ENCODE peak calls at places on chromosomes 4 and X, in four cellular contexts. T, N, X and A are unnamed samples. For H3K4me1, the result is how much of the 10 kb centered on the place peaks cover.

GRCh38 chr4:169724251-169724650 is 33.5 kb downstream of the HPF1 start:
- DNase-seq in N (no peak), X (peak), T (no peak), A (no peak)

GRCh38 chr4:119666653-119667091 is 38.1 kb upstream of the PDE5A start:
- DNase-seq in N (no peak), X (no peak), T (no peak), A (no peak)

GRCh38 chr4:180557348-180557747 is 1685.9 kb upstream of the TENM3 start:
- DNase-seq in T (no peak), X (no peak), N (no peak), A (no peak)

GRCh38 chrX:79259073-79259689 is 108.0 kb downstream of the ITM2A start:
- DNase-seq in X (no peak), N (no peak), T (peak), A (no peak)

GRCh38 chr4:84800256-84800655 is 166.2 kb downstream of the WDFY3 start:
- DNase-seq in X (no peak), T (no peak), N (no peak), A (no peak)

GRCh38 chr4:174120446-174121142 is 162.9 kb downstream of the FBXO8 start:
- DNase-seq in T (peak), N (peak), X (peak), A (peak)

GRCh38 chr4:55323375-55323774 is 22.7 kb upstream of the SRD5A3 start:
- DNase-seq in T (no peak), N (no peak), X (no peak), A (no peak)

GRCh38 chrX:46198858-46199257 is 346.4 kb downstream of the ZNF674 start:
- DNase-seq in N (no peak), T (no peak), X (peak), A (no peak)

GRCh38 chr4:25031077-25031606 is 396 bp upstream of the LGI2 start:
- DNase-seq in T (no peak), N (no peak), X (peak), A (peak)

GRCh38 chrX:6226646-6227444 is 1.8 kb downstream of the NLGN4X start:
- DNase-seq in X (no peak), T (peak), N (no peak), A (peak)

GRCh38 chr4:141047228-141047884 is 85.9 kb downstream of the RNF150 start:
- DNase-seq in T (no peak), N (no peak), X (peak), A (no peak)

GRCh38 chrX:65406532-65406931 is 128.1 kb downstream of the LAS1L start:
- DNase-seq in T (no peak), X (no peak), N (no peak), A (no peak)

GRCh38 chrX:48523682-48524081 is 2.1 kb downstream of the EBP start:
- DNase-seq in N (no peak), T (no peak), X (no peak), A (no peak)

GRCh38 chr4:153326513-153326912 is 18.0 kb upstream of the MND1 start:
- DNase-seq in N (no peak), X (peak), T (no peak), A (no peak)

GRCh38 chr4:7677799-7678301 is 243.1 kb upstream of the PSAPL1 start:
- DNase-seq in N (no peak), X (no peak), T (no peak), A (no peak)

GRCh38 chr4:164203476-164203875 is 550.5 kb upstream of the SMIM31 start:
- DNase-seq in T (no peak), N (no peak), X (no peak), A (no peak)

GRCh38 chrX:74536142-74537010 is 78.0 kb downstream of the RLIM start:
- DNase-seq in N (peak), X (peak), T (no peak), A (peak)

GRCh38 chrX:72554448-72555140 is 18.0 kb downstream of the HDAC8 start:
- DNase-seq in X (no peak), T (no peak), N (no peak), A (no peak)

GRCh38 chrX:2548731-2549423 is 48.1 kb upstream of the DHRSX start:
- DNase-seq in T (no peak), X (no peak), N (no peak), A (no peak)

GRCh38 chr4:139956436-139957107 is 197.4 kb downstream of the MAML3 start:
- DNase-seq in N (no peak), T (no peak), X (peak), A (no peak)

GRCh38 chr4:56656346-56656643 is 24.8 kb downstream of the HOPX start:
- DNase-seq in T (no peak), N (peak), X (peak), A (peak)

GRCh38 chr4:122083356-122083755 is 68.8 kb upstream of the BLTP1 start:
- DNase-seq in N (no peak), X (no peak), T (no peak), A (no peak)

GRCh38 chr4:122086338-122086737 is 65.8 kb upstream of the BLTP1 start:
- DNase-seq in T (no peak), N (no peak), X (peak), A (no peak)

GRCh38 chr4:122083971-122084370 is 68.2 kb upstream of the BLTP1 start:
- DNase-seq in N (no peak), T (no peak), X (no peak), A (no peak)
- H3K4me1 ChIP-seq in N (under half), T (under half), X (under half), A (under half)

GRCh38 chr4:9919047-9919446 is 102.2 kb downstream of the SLC2A9 start:
- DNase-seq in N (no peak), T (no peak), X (no peak), A (no peak)
- TF ChIP-seq CTCF in N (no peak), T (no peak), X (no peak), A (no peak)

GRCh38 chrX:11754958-11755645 is 2.9 kb upstream of the MSL3 start:
- DNase-seq in X (no peak), N (no peak), T (no peak), A (no peak)

GRCh38 chrX:11751261-11751660 is 6.8 kb upstream of the MSL3 start:
- DNase-seq in N (no peak), X (no peak), T (no peak), A (no peak)

GRCh38 chrX:11753668-11754067 is 4.4 kb upstream of the MSL3 start:
- DNase-seq in T (no peak), N (no peak), X (no peak), A (no peak)

GRCh38 chrX:11750051-11750450 is 8.0 kb upstream of the MSL3 start:
- DNase-seq in X (no peak), N (no peak), T (no peak), A (no peak)

DNA sequence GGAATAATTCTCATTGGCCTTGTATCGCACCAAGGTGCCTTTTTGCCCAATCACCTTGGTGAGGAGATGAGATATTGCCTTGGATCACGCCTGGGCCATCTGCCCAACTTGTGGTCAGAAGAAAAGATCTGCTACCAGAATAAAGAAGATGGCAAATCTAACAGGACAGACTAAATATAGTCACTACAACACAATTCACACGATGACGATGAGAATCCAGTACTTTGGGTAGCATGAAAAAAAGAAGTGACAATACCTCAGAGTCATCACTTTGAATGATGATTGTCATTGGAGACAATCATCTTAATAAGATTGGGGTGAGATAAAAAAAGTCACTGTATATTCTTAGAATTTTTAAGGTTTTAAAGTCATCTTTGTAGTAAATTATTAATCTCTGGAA is 7.3 kb upstream of the MSL3 start:
- DNase-seq in T (no peak), N (no peak), X (no peak), A (no peak)
- H3K4me1 ChIP-seq in T (under half), N (under half), X (under half), A (under half)

DNA sequence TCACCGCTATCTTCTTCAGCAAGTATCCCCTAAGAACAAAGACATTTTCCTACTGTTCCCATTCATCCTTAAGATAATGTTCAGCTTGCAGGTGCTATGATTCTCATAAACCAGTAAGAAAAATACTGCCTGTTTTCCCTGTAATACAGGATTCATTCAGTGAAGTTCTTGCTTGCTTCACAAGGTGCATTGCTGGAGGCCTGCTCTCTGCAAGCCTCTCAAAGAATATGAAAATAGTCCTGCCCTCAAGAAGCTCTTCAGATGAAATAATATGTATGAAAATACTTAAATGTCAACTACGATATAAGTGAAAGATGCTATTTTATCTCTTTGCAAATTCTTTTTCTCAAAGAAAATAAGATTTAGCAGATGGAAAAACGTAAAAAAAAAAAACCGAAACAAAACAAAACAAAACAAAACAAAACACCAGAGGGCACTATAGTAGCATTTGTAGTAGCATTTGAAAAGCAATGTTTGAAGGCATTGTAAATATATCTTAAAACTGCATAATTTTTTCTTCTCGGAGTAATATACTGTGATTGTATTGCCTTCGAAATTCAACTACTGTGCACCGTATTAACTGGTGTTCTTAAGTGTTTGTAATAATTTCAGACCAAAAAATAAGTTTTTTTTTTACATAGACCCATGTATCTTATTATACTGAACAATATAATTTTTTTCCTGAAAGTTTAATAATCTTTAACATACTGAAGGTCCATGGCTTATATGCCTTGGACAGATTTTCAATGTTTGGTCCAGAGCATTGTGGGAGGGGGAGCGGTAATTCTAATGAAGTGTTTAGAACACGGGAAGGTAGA is 26.0 kb downstream of the ADH4 start:
- DNase-seq in N (no peak), X (peak), T (no peak), A (no peak)
- TF ChIP-seq CTCF in N (peak), X (no peak), T (peak), A (peak)

GRCh38 chr4:54230479-54231418 is 1.7 kb downstream of the PDGFRA start:
- DNase-seq in X (peak), N (peak), T (no peak), A (peak)
- H3K4me1 ChIP-seq in X (under half), N (under half), T (under half), A (half or more)

GRCh38 chr4:72951147-72951546 is 118.4 kb downstream of the COX18 start:
- DNase-seq in N (no peak), T (no peak), X (no peak), A (no peak)
- TF ChIP-seq CTCF in N (no peak), T (no peak), X (no peak), A (no peak)

DNA sequence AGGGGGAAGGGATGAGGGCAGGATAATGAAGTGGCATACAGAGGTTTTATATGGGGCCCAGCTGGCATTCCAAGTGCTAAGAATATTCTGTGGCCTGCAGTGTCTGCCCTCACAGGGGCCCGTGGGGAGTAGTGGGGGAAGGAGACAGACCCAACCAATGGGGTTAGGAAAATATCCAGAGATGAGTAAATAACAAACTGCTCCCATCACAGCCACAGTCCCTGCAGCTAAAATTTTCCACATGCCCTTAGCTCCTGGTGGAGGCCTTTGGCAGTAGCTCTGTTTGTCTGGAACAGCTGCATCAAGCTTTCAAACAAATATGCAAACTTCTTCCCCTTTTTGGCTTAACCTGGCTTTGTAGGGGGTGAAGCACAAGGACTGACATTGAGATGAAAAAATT is 3.1 kb downstream of the SRPX2 start:
- DNase-seq in X (peak), T (no peak), N (no peak), A (no peak)
- H3K4me1 ChIP-seq in X (under half), T (under half), N (under half), A (under half)

DNA sequence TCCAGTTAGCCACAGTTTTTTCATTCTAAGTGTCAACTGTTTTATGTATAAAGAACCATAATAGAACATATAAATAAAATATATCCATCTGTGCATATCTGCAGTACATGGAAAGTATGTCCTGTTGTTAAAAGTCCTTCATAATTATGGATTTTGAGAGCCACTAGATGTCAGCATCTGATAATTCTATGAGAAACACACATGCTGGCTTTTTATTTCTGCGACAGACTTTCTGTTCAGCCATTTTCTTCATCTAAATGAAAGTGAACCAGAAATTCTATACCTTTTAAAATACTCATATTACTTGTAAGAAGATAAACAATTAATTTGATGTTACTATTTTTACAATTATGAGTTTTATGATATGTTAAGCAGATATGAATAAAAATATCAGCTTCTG is 251.4 kb downstream of the GPM6A start:
- DNase-seq in X (peak), T (no peak), N (no peak), A (no peak)
- TF ChIP-seq CTCF in X (no peak), T (peak), N (peak), A (no peak)

DNA sequence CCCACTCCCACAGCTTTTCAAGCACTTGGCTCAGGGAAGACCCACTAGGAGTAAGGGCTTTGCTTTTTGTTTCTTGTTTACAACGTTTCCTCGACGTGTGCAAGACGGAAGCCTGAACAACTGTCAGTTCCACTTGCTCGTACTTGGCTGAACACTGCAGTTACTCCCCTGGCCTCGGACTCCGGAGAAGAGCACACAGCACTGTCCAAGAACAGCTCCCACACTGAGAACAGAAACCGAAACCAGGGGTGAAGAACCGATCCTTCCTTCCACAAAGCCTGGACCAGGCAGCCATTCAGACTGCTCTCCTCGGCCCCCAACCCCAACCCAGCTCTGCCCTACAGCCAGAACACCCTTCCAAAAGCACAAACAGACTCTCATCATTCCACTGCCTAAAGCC is 25.5 kb downstream of the IRF2 start:
- DNase-seq in T (no peak), N (peak), X (peak), A (peak)
- H3K4me1 ChIP-seq in T (under half), N (half or more), X (under half), A (half or more)

DNA sequence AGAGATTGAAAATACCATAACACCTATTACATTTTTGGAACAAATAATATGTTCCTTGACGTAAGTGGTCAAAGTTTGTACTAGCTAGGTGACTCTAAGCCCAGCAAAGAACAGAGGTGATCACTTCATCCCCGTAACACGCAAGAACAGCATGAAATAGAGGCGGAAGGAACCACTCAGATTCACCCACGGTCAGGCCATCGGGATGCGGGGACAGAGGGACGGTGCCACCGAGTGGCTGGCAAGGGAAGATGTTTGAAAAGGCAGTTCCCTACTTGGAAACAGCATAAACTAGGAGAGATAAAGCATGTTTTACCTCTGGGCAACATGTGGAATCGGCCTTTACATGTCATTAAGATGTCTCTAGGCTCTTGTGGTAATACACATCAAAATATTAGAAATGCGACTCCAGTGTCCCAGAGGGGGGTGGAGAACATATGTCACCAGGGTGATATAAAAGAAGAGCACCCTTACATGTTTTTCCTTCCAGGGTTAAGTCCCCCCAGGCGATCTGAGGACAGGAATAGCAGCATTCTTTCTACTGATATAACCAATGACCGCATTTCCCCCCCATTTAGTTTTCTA is 84.0 kb downstream of the PHKA2 start:
- DNase-seq in T (no peak), X (peak), N (no peak), A (no peak)
- TF ChIP-seq CTCF in T (peak), X (peak), N (peak), A (peak)